ENCODE peak calls at places on chromosome 18, in five cellular contexts. E is adrenal gland, U is GM23248, H is astrocyte, I is transverse colon. P is an unnamed sample.

GRCh38 chr18:22921762-22922161 is 11.4 kb upstream of the RBBP8 start:
- DNase-seq in U (no peak), H (no peak), I (no peak), E (no peak), P (no peak)

GRCh38 chr18:77974329-77974728 is 724.7 kb downstream of the GALR1 start:
- DNase-seq in H (no peak), U (no peak), I (no peak), E (no peak), P (no peak)

GRCh38 chr18:55863876-55864275 is 275.9 kb upstream of the TCF4 start:
- DNase-seq in I (no peak), U (peak; percentile 48), H (peak; percentile 40), E (no peak), P (no peak)

GRCh38 chr18:45806226-45806625 is 19.2 kb upstream of the SIGLEC15 start:
- DNase-seq in E (no peak), H (peak; percentile 85), U (peak; percentile 59), I (no peak), P (no peak)

GRCh38 chr18:76750886-76751537 is 71.3 kb upstream of the ZNF236 start:
- DNase-seq in I (no peak), U (no peak), E (no peak), H (no peak), P (no peak)

GRCh38 chr18:42437001-42437400 is 482.0 kb downstream of the PIK3C3 start:
- DNase-seq in I (no peak), H (no peak), E (no peak), U (no peak), P (no peak)

GRCh38 chr18:58249677-58250076 is 205.7 kb downstream of the NEDD4L start:
- DNase-seq in E (no peak), U (peak; percentile 33), H (no peak), I (no peak), P (no peak)

GRCh38 chr18:74264303-74265020 is 27.3 kb downstream of the CYB5A start:
- DNase-seq in I (no peak), U (no peak), E (no peak), H (no peak), P (no peak)

GRCh38 chr18:63285332-63285731 is 34.2 kb downstream of the BCL2 start:
- DNase-seq in U (no peak), E (no peak), H (no peak), I (peak; percentile 61), P (no peak)

GRCh38 chr18:8469793-8470192 is 139.4 kb upstream of the RAB12 start:
- DNase-seq in E (no peak), I (no peak), H (peak; percentile 50), U (peak; percentile 73), P (no peak)

GRCh38 chr18:35174093-35174731 is 66.6 kb upstream of the ZNF397 start:
- DNase-seq in H (no peak), E (no peak), I (no peak), U (no peak), P (no peak)

GRCh38 chr18:22778996-22779395 is 154.1 kb upstream of the RBBP8 start:
- DNase-seq in H (no peak), E (no peak), I (no peak), U (no peak), P (no peak)

GRCh38 chr18:24611075-24611474 is 150.6 kb downstream of the HRH4 start:
- DNase-seq in U (no peak), E (no peak), H (no peak), I (no peak), P (no peak)

GRCh38 chr18:63162271-63163014 is 157.1 kb downstream of the BCL2 start:
- DNase-seq in U (peak; percentile 58), I (peak; percentile 61), E (no peak), H (peak; percentile 29), P (no peak)

GRCh38 chr18:31633416-31634330 is 42.0 kb downstream of the TTR start:
- DNase-seq in U (no peak), E (no peak), I (no peak), H (no peak), P (no peak)

GRCh38 chr18:55466789-55467188 is 121.2 kb downstream of the TCF4 start:
- DNase-seq in U (no peak), I (no peak), H (no peak), E (no peak), P (no peak)

GRCh38 chr18:68397241-68398035 is 317.5 kb downstream of the TMX3 start:
- DNase-seq in I (no peak), H (peak; percentile 68), U (no peak), E (no peak), P (no peak)

GRCh38 chr18:24814521-24814920 is 354.1 kb downstream of the HRH4 start:
- DNase-seq in E (no peak), H (no peak), U (no peak), I (no peak), P (no peak)

GRCh38 chr18:8462651-8463185 is 146.5 kb upstream of the RAB12 start:
- DNase-seq in I (no peak), H (no peak), U (no peak), E (no peak), P (no peak)

GRCh38 chr18:80086281-80086680 is 22.8 kb upstream of the ADNP2 start:
- DNase-seq in I (no peak), E (no peak), U (no peak), H (no peak), P (no peak)

GRCh38 chr18:51867767-51868166 is 472.2 kb upstream of the DCC start:
- DNase-seq in H (no peak), I (no peak), U (peak; percentile 43), E (no peak), P (no peak)

GRCh38 chr18:34677056-34677574 is 33.0 kb upstream of the DTNA start:
- DNase-seq in E (no peak), U (no peak), I (no peak), H (no peak), P (no peak)

GRCh38 chr18:22688877-22689496 is 244.1 kb upstream of the RBBP8 start:
- DNase-seq in H (no peak), U (no peak), E (no peak), I (no peak), P (no peak)

GRCh38 chr18:63511285-63511684 is 30.9 kb upstream of the SERPINB12 start:
- DNase-seq in I (no peak), E (peak; percentile 39), U (no peak), H (peak; percentile 26), P (no peak)

GRCh38 chr18:32262092-32262491 is 72.3 kb downstream of the MEP1B start:
- DNase-seq in U (no peak), H (no peak), I (no peak), E (no peak), P (no peak)

GRCh38 chr18:12651651-12652050 is 6.3 kb downstream of the SPIRE1 start:
- DNase-seq in E (no peak), U (no peak), I (no peak), H (no peak), P (no peak)

GRCh38 chr18:29501952-29502351 is 1325.0 kb upstream of the CDH2 start:
- DNase-seq in U (peak; percentile 76), H (peak; percentile 69), I (no peak), E (no peak), P (no peak)

GRCh38 chr18:35635171-35635570 is 53.6 kb downstream of the GALNT1 start:
- DNase-seq in I (no peak), U (peak; percentile 74), E (no peak), H (peak; percentile 68), P (no peak)

GRCh38 chr18:59570101-59570875 is 126.9 kb downstream of the CCBE1 start:
- DNase-seq in U (no peak), E (no peak), I (no peak), H (peak; percentile 19), P (no peak)

GRCh38 chr18:39675358-39675757 is 2109.8 kb upstream of the CELF4 start:
- DNase-seq in I (no peak), E (no peak), U (peak; percentile 52), H (peak; percentile 76), P (no peak)

GRCh38 chr18:1015777-1016176 is 111.1 kb downstream of the ADCYAP1 start:
- DNase-seq in U (no peak), H (peak; percentile 72), I (no peak), E (no peak), P (no peak)

GRCh38 chr18:1014951-1015627 is 110.4 kb downstream of the ADCYAP1 start:
- DNase-seq in E (no peak), I (no peak), U (peak; percentile 22), H (peak; percentile 79), P (no peak)

GRCh38 chr18:1013951-1014350 is 109.3 kb downstream of the ADCYAP1 start:
- DNase-seq in I (no peak), H (no peak), E (no peak), U (peak; percentile 6), P (no peak)

GRCh38 chr18:1012775-1013174 is 108.1 kb downstream of the ADCYAP1 start:
- DNase-seq in H (no peak), I (no peak), U (no peak), E (no peak), P (no peak)

GRCh38 chr18:1014496-1014895 is 109.8 kb downstream of the ADCYAP1 start:
- DNase-seq in E (no peak), U (peak; percentile 32), H (no peak), I (no peak), P (no peak)
- H3K4me1 ChIP-seq in E (no peaks in the 10 kb centered on the region), U (peaks cover 33% of the 10 kb centered on the region), H (peaks cover 47% of the 10 kb centered on the region), I (no peaks in the 10 kb centered on the region), P (no peaks in the 10 kb centered on the region)

DNA sequence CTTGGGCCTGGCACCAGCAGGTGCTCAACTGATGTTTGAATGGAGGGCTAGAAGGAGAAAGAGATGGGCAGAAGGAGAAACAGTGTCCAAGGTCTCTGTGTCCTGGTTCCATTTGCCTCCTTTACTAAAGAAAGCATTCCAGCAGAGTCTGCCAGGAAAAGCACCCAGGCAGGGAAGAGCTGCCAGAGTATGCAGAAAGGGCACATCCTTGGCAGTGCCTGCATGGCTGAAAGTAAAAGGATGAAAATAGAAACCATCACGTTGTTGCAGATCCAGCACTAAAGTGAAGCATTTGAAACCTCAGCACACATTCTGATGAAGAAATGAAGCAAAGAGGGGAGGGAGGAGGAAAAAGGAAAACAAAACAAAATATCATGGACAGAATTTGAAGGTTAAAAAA is 142.2 kb downstream of the ESCO1 start:
- DNase-seq in E (no peak), H (no peak), I (no peak), U (no peak), P (no peak)
- H3K27ac ChIP-seq in E (no peak overlapping the region), H (no peak overlapping the region), I (no peak overlapping the region), U (no peak overlapping the region), P (no peak overlapping the region)

GRCh38 chr18:47928466-47928865 is 2.0 kb downstream of the SMAD2 start:
- DNase-seq in H (peak; percentile 39), I (no peak), U (peak; percentile 18), E (no peak), P (no peak)
- H3K4me1 ChIP-seq in H (peaks cover 14% of the 10 kb centered on the region), I (peaks cover 31% of the 10 kb centered on the region), U (peaks cover 14% of the 10 kb centered on the region), E (peaks cover 25% of the 10 kb centered on the region), P (peaks cover 58% of the 10 kb centered on the region)

GRCh38 chr18:6875764-6876163 is 146.2 kb downstream of the ARHGAP28 start:
- DNase-seq in H (no peak), U (no peak), E (no peak), I (no peak), P (no peak)

GRCh38 chr18:6876646-6877045 is 147.1 kb downstream of the ARHGAP28 start:
- DNase-seq in E (no peak), U (no peak), I (no peak), H (peak; percentile 46), P (no peak)

GRCh38 chr18:6873352-6873751 is 143.8 kb downstream of the ARHGAP28 start:
- DNase-seq in E (no peak), I (no peak), H (no peak), U (no peak), P (no peak)

GRCh38 chr18:6877288-6877687 is 147.8 kb downstream of the ARHGAP28 start:
- DNase-seq in E (no peak), H (no peak), U (no peak), I (no peak), P (no peak)

GRCh38 chr18:6874316-6874715 is 144.8 kb downstream of the ARHGAP28 start:
- DNase-seq in U (peak; percentile 7), E (no peak), I (no peak), H (no peak), P (no peak)
- H3K27ac ChIP-seq in U (no peak overlapping the region), E (no peak overlapping the region), I (no peak overlapping the region), H (no peak overlapping the region), P (no peak overlapping the region)